ENCODE peak calls at places on chromosomes 11 and 22, in four cellular contexts. X is T-cell, B is T-helper 2 cell, O is cardiac muscle cell. A is an unnamed sample.
A peak's percentile ranks its signal among the peaks of the same experiment; 100 is the strongest.

GRCh38 chr11:17273668-17274321 is 2.7 kb upstream of the NUCB2 start:
- DNase-seq in X (no peak), B (no peak), O (no peak), A (no peak)

GRCh38 chr11:64060861-64061444 is 25.2 kb downstream of the FLRT1 start:
- DNase-seq in X (peak; percentile 51), O (peak; percentile 38), B (peak; percentile 51), A (peak; percentile 50)

GRCh38 chr11:33633251-33634003 is 67.2 kb downstream of the C11orf91 start:
- DNase-seq in O (peak; percentile 56), B (no peak), X (no peak), A (no peak)

GRCh38 chr11:115924744-115925567 is 420.7 kb upstream of the CADM1 start:
- DNase-seq in B (no peak), X (no peak), O (no peak), A (no peak)

GRCh38 chr11:725624-726202 is 19.7 kb downstream of the EPS8L2 start:
- DNase-seq in O (no peak), X (no peak), B (no peak), A (no peak)

GRCh38 chr11:65640483-65641207 is 2.7 kb downstream of the SIPA1 start:
- DNase-seq in O (no peak), B (no peak), X (peak; percentile 39), A (no peak)

GRCh38 chr11:108117746-108118371 is 3.5 kb upstream of the ACAT1 start:
- DNase-seq in B (no peak), X (no peak), O (peak; percentile 78), A (peak; percentile 3)

GRCh38 chr11:126680109-126680508 is 320.5 kb downstream of the KIRREL3 start:
- DNase-seq in X (no peak), O (no peak), B (no peak), A (no peak)

GRCh38 chr11:86099727-86100320 is 30.9 kb upstream of the PICALM start:
- DNase-seq in B (no peak), X (no peak), O (peak; percentile 17), A (no peak)

GRCh38 chr11:65362966-65363365 is 8.4 kb downstream of the TIGD3 start:
- DNase-seq in B (no peak), X (no peak), O (no peak), A (no peak)

GRCh38 chr11:75424396-75424795 is 8.6 kb downstream of the KLHL35 start:
- DNase-seq in X (no peak), B (no peak), O (no peak), A (no peak)

GRCh38 chr11:14539867-14540475 is 19.8 kb upstream of the PSMA1 start:
- DNase-seq in O (peak; percentile 43), X (no peak), B (no peak), A (no peak)

GRCh38 chr11:47494996-47495855 is 46.3 kb upstream of the RAPSN start:
- DNase-seq in B (no peak), O (peak; percentile 83), X (no peak), A (no peak)

GRCh38 chr11:27456140-27456801 is 16.3 kb downstream of the LGR4 start:
- DNase-seq in X (no peak), O (peak; percentile 37), B (no peak), A (no peak)

GRCh38 chr11:10722307-10722706 is 28.7 kb upstream of the CTR9 start:
- DNase-seq in O (no peak), X (no peak), B (no peak), A (no peak)

GRCh38 chr11:3177931-3178330 is 12.8 kb upstream of the OSBPL5 start:
- DNase-seq in O (no peak), X (no peak), B (no peak), A (no peak)

GRCh38 chr22:37172266-37173245 is 15.5 kb downstream of the C1QTNF6 start:
- DNase-seq in O (no peak), B (no peak), X (no peak), A (no peak)

A was measured in NCI-H1694.